ENCODE peak calls at places on chromosomes 7 and 10, in four cellular contexts. One of them, this sample, is unnamed.

GRCh38 chr10:13949844-13950542 is 363.2 kb downstream of the PRPF18 start:
- DNase-seq in GM12878: no peak
- DNase-seq in K562: no peak
- DNase-seq in HL-60: no peak
- DNase-seq in this sample: no peak

GRCh38 chr10:71656220-71656619 is 63.4 kb downstream of the C10orf105 start:
- DNase-seq in HL-60: no peak
- DNase-seq in GM12878: no peak
- DNase-seq in K562: no peak
- DNase-seq in this sample: no peak

GRCh38 chr7:3029138-3029537 is 14.5 kb downstream of the CARD11 start:
- DNase-seq in K562: no peak
- DNase-seq in GM12878: no peak
- DNase-seq in HL-60: no peak
- DNase-seq in this sample: no peak

GRCh38 chr10:110010076-110011069 is 2.6 kb downstream of the ADD3 start:
- DNase-seq in GM12878: peak; percentile 55
- DNase-seq in HL-60: peak; percentile 46
- DNase-seq in K562: no peak
- DNase-seq in this sample: no peak

GRCh38 chr10:10797467-10797866 is 220.2 kb upstream of the CELF2 start:
- DNase-seq in GM12878: no peak
- DNase-seq in K562: no peak
- DNase-seq in HL-60: no peak
- DNase-seq in this sample: no peak

GRCh38 chr7:134122980-134123379 is 4.2 kb upstream of the LRGUK start:
- DNase-seq in GM12878: no peak
- DNase-seq in HL-60: no peak
- DNase-seq in K562: no peak
- DNase-seq in this sample: no peak

GRCh38 chr7:21939136-21939857 is 6.4 kb downstream of the CDCA7L start:
- DNase-seq in K562: no peak
- DNase-seq in GM12878: peak; percentile 82
- DNase-seq in HL-60: no peak
- DNase-seq in this sample: no peak

GRCh38 chr7:115662120-115662519 is 368.4 kb downstream of the TFEC start:
- DNase-seq in GM12878: no peak
- DNase-seq in HL-60: no peak
- DNase-seq in K562: no peak
- DNase-seq in this sample: no peak

GRCh38 chr7:28835800-28836199 is 122.3 kb downstream of the TRIL start:
- DNase-seq in HL-60: no peak
- DNase-seq in GM12878: no peak
- DNase-seq in K562: no peak
- DNase-seq in this sample: no peak

GRCh38 chr7:111697771-111698170 is 135.5 kb upstream of the IMMP2L start:
- DNase-seq in K562: no peak
- DNase-seq in GM12878: no peak
- DNase-seq in HL-60: no peak
- DNase-seq in this sample: no peak

GRCh38 chr10:35598379-35598778 is 6.8 kb upstream of the GJD4 start:
- DNase-seq in K562: no peak
- DNase-seq in HL-60: no peak
- DNase-seq in GM12878: no peak
- DNase-seq in this sample: no peak

GRCh38 chr7:25619963-25620799 is 391.9 kb upstream of the NPVF start:
- DNase-seq in K562: no peak
- DNase-seq in HL-60: peak; percentile 78
- DNase-seq in GM12878: no peak
- DNase-seq in this sample: no peak

GRCh38 chr10:5466451-5466996 is 32.8 kb downstream of the CALML5 start:
- DNase-seq in HL-60: no peak
- DNase-seq in K562: peak; percentile 69
- DNase-seq in GM12878: no peak
- DNase-seq in this sample: no peak

GRCh38 chr10:78179886-78180285 is 146.2 kb downstream of the RPS24 start:
- DNase-seq in K562: no peak
- DNase-seq in HL-60: no peak
- DNase-seq in GM12878: no peak
- DNase-seq in this sample: no peak

GRCh38 chr7:139884441-139884840 is 55.4 kb downstream of the TBXAS1 start:
- DNase-seq in GM12878: no peak
- DNase-seq in K562: no peak
- DNase-seq in HL-60: no peak
- DNase-seq in this sample: no peak

GRCh38 chr10:35797187-35797586 is 155.1 kb upstream of the FZD8 start:
- DNase-seq in K562: no peak
- DNase-seq in GM12878: no peak
- DNase-seq in HL-60: no peak
- DNase-seq in this sample: no peak

GRCh38 chr7:35331730-35332678 is 78.1 kb upstream of the TBX20 start:
- DNase-seq in GM12878: no peak
- DNase-seq in K562: no peak
- DNase-seq in HL-60: no peak
- DNase-seq in this sample: no peak

GRCh38 chr7:13538669-13539068 is 450.8 kb downstream of the ETV1 start:
- DNase-seq in GM12878: no peak
- DNase-seq in K562: no peak
- DNase-seq in HL-60: no peak
- DNase-seq in this sample: no peak

GRCh38 chr7:36809064-36809463 is 84.8 kb upstream of the AOAH start:
- DNase-seq in HL-60: no peak
- DNase-seq in K562: no peak
- DNase-seq in GM12878: no peak
- DNase-seq in this sample: no peak

DNA sequence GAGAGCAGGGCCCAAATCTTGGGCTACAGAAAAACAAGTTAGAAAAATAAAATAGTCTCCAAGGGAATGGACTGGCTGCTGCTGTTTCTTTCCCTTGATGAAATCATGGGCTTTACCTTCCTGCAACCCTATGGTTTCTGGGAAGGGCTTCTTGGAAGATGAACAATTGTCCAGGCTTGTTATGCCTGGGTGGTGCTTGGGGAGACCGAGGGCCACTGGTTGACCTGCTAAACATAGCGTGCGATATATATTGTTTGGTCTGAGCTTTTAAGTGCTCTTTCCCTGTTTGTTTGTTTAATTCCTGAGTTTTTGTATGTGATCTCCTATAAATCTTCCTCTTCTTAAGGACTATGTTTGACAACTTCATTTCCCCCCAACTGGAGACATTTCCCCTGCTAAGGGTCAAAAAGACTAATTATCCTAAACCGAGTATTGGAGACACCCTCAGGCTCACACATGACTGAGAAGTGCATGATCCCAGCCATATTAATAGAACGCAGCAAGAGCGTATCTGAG is 37.9 kb downstream of the SLC25A28 start:
- DNase-seq in GM12878: no peak
- DNase-seq in K562: no peak
- DNase-seq in HL-60: no peak
- DNase-seq in this sample: no peak
- TF ChIP-seq POLR2AphosphoS5 in GM12878: no peak
- TF ChIP-seq POLR2AphosphoS5 in K562: no peak
- TF ChIP-seq POLR2AphosphoS5 in HL-60: no peak
- TF ChIP-seq POLR2AphosphoS5 in this sample: no peak

DNA sequence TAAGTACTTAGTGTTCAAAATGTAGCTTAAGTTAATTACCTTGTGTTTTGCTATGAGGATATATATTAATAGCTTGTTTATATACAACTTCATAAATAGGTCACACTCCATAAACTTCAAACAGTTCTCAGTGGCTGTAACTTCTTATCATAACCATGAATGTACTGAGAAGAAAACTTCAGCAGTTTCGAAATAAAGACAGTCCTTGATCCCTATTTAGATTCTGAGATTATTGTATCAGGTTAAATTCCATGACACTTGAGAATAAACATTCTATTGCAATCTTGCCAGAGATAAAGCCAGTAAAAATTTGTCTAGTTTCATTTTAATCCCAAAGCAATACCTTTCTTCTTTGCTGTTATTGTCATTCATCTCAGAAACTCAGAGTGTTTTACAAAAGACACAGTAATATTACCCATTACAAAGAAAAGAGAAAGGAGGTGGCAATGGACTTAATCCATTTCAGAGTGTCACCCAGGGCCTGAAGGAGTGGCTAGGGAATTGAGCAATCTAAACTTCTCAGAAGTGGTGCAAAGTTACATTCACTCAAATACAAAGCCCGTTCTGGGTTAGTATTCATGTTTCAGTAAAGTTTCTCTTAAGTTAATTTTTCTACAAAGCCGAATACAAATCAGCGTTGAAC is 403.6 kb downstream of the SEMA3D start:
- DNase-seq in GM12878: no peak
- DNase-seq in K562: no peak
- DNase-seq in HL-60: no peak
- DNase-seq in this sample: no peak
- TF ChIP-seq SPI1 in GM12878: no peak
- TF ChIP-seq SPI1 in K562: no peak
- TF ChIP-seq SPI1 in HL-60: no peak
- TF ChIP-seq SPI1 in this sample: no peak

GRCh38 chr7:151754142-151754590 is 122.7 kb downstream of the PRKAG2 start:
- DNase-seq in HL-60: peak; percentile 47
- DNase-seq in K562: peak; percentile 77
- DNase-seq in GM12878: no peak
- DNase-seq in this sample: peak; percentile 59
- TF ChIP-seq POLR2AphosphoS5 in HL-60: no peak
- TF ChIP-seq POLR2AphosphoS5 in K562: no peak
- TF ChIP-seq POLR2AphosphoS5 in GM12878: no peak
- TF ChIP-seq POLR2AphosphoS5 in this sample: no peak

GRCh38 chr7:38169862-38170261 is 8.2 kb upstream of the STARD3NL start:
- DNase-seq in HL-60: peak; percentile 67
- DNase-seq in GM12878: peak; percentile 85
- DNase-seq in K562: no peak
- DNase-seq in this sample: no peak
- TF ChIP-seq SPI1 in HL-60: no peak
- TF ChIP-seq SPI1 in GM12878: no peak
- TF ChIP-seq SPI1 in K562: no peak
- TF ChIP-seq SPI1 in this sample: no peak

GRCh38 chr10:130137077-130137448 is 872 bp downstream of the GLRX3 start:
- DNase-seq in K562: no peak
- DNase-seq in GM12878: no peak
- DNase-seq in HL-60: peak; percentile 7
- DNase-seq in this sample: no peak

GRCh38 chr10:130135676-130136213 is 446 bp upstream of the GLRX3 start:
- DNase-seq in HL-60: no peak
- DNase-seq in K562: no peak
- DNase-seq in GM12878: no peak
- DNase-seq in this sample: no peak

GRCh38 chr10:130138479-130138866 is 2.3 kb downstream of the GLRX3 start:
- DNase-seq in HL-60: no peak
- DNase-seq in GM12878: no peak
- DNase-seq in K562: peak; percentile 25
- DNase-seq in this sample: no peak

GRCh38 chr10:130137659-130138478 is 1.7 kb downstream of the GLRX3 start:
- DNase-seq in HL-60: no peak
- DNase-seq in GM12878: no peak
- DNase-seq in K562: no peak
- DNase-seq in this sample: no peak

GRCh38 chr10:130136214-130137076 is at the start of gene GLRX3:
- DNase-seq in GM12878: no peak
- DNase-seq in K562: peak; percentile 88
- DNase-seq in HL-60: peak; percentile 79
- DNase-seq in this sample: peak; percentile 92
- TF ChIP-seq POLR2AphosphoS5 in GM12878: peak; percentile 54
- TF ChIP-seq POLR2AphosphoS5 in K562: peak; percentile 36
- TF ChIP-seq POLR2AphosphoS5 in HL-60: peak; percentile 74
- TF ChIP-seq POLR2AphosphoS5 in this sample: peak; percentile 25

DNA sequence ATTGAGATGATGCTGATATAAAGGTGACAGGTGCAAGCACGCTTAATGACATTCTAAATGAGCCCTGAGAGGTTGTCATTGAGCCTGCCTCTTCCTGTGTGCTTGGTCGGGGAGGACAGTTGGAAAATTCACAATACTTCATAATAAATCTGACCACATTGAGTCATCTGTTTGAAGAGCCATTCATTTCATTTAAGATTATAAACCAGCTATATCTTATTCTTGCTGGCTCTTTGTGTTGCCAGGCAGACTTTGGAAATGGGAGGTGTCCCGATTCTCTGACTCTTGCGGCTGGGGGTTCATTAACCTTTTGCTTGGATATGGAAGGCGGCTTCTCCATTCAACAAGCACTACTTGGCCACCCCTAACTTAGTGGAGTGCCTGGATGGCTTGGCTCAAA is 198.2 kb downstream of the FANK1 start:
- DNase-seq in HL-60: no peak
- DNase-seq in GM12878: no peak
- DNase-seq in K562: no peak
- DNase-seq in this sample: no peak
- TF ChIP-seq SPI1 in HL-60: no peak
- TF ChIP-seq SPI1 in GM12878: no peak
- TF ChIP-seq SPI1 in K562: no peak
- TF ChIP-seq SPI1 in this sample: no peak

DNA sequence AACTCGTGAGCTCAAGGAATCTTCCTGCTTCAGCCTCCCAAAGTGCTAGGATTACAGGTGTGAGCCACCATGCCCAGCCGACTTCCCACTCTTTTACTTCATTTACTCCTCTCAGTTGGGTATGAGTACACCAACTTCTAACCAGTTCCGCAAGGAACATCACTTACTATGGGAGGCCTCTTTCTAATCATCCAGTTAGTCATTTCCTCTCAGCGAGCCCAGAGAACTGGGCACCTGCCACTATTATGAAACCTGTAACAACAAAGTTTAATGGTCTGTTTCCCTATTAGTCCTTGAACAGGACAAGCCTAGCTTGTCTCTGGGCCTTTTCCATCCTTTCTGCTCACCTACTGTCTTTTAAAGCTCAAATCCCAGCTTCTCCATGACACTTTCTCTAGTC is 88.8 kb downstream of the DNMBP start:
- DNase-seq in HL-60: no peak
- DNase-seq in GM12878: no peak
- DNase-seq in K562: no peak
- DNase-seq in this sample: no peak
- TF ChIP-seq POLR2AphosphoS5 in HL-60: no peak
- TF ChIP-seq POLR2AphosphoS5 in GM12878: no peak
- TF ChIP-seq POLR2AphosphoS5 in K562: no peak
- TF ChIP-seq POLR2AphosphoS5 in this sample: no peak

DNA sequence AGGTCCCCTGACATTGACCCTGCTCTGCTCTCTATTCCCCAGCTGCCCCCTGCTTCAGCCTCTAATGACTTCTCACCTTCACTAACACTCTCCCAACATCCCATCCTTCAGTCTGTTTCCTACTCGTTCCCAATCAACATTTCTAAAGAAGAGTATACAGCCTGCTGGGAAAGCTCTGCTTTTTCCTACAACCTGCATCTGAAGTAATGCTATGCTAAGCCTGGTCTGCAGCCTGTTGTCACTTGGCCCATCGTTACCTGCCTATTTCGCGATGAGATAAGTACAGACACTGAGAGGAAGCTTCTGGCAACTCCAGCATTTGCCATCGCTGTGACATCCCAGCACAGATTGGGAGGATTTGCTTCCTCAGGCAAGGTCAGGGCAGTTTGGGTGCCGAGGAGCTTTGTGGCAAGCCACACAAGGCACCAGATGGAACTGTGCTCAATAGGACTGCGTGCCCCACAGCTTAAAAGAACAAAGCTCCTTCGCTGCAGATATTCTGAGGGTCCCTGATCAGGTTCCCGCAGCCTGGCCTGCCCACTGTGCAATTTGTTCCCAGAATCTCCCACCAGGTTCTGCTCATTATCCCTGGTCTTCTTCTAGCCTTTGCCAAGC is 51.4 kb downstream of the PKD1L1 start:
- DNase-seq in K562: no peak
- DNase-seq in HL-60: no peak
- DNase-seq in GM12878: no peak
- DNase-seq in this sample: no peak
- TF ChIP-seq SPI1 in K562: no peak
- TF ChIP-seq SPI1 in HL-60: no peak
- TF ChIP-seq SPI1 in GM12878: no peak
- TF ChIP-seq SPI1 in this sample: no peak

This sample was measured in GM12891.